ENCODE peak calls at places on chromosomes 4 and X, in six cellular contexts. One of them, this sample, is unnamed.

GRCh38 chr4:76905521-76905920 is 7.6 kb upstream of the SOWAHB start:
- DNase-seq in Karpas-422: no peak
- DNase-seq in prostate gland: no peak
- DNase-seq in aorta: no peak
- DNase-seq in SK-N-SH: no peak
- DNase-seq in right cardiac atrium: no peak
- DNase-seq in this sample: no peak

GRCh38 chr4:170497105-170497504 is 407.3 kb upstream of the AADAT start:
- DNase-seq in Karpas-422: no peak
- DNase-seq in prostate gland: no peak
- DNase-seq in aorta: peak; percentile 57
- DNase-seq in SK-N-SH: peak; percentile 3
- DNase-seq in right cardiac atrium: no peak
- DNase-seq in this sample: no peak

GRCh38 chr4:108839333-108839732 is 76.5 kb upstream of the ETNPPL start:
- DNase-seq in Karpas-422: no peak
- DNase-seq in prostate gland: no peak
- DNase-seq in aorta: no peak
- DNase-seq in SK-N-SH: no peak
- DNase-seq in right cardiac atrium: no peak
- DNase-seq in this sample: no peak

GRCh38 chr4:77959566-77960338 is 97.1 kb downstream of the MRPL1 start:
- DNase-seq in Karpas-422: peak; percentile 61
- DNase-seq in prostate gland: peak; percentile 23
- DNase-seq in aorta: no peak
- DNase-seq in SK-N-SH: peak; percentile 37
- DNase-seq in right cardiac atrium: no peak
- DNase-seq in this sample: no peak

GRCh38 chrX:74343970-74344622 is 40.1 kb downstream of the ZCCHC13 start:
- DNase-seq in Karpas-422: peak; percentile 88
- DNase-seq in prostate gland: peak; percentile 15
- DNase-seq in aorta: no peak
- DNase-seq in SK-N-SH: peak; percentile 57
- DNase-seq in right cardiac atrium: no peak
- DNase-seq in this sample: peak; percentile 31

GRCh38 chr4:78145622-78146021 is 88.5 kb downstream of the FRAS1 start:
- DNase-seq in Karpas-422: no peak
- DNase-seq in prostate gland: no peak
- DNase-seq in aorta: no peak
- DNase-seq in SK-N-SH: no peak
- DNase-seq in right cardiac atrium: peak; percentile 25
- DNase-seq in this sample: no peak

GRCh38 chr4:38889143-38889542 is 21.5 kb downstream of the FAM114A1 start:
- DNase-seq in Karpas-422: no peak
- DNase-seq in prostate gland: no peak
- DNase-seq in aorta: no peak
- DNase-seq in SK-N-SH: no peak
- DNase-seq in right cardiac atrium: no peak
- DNase-seq in this sample: no peak

GRCh38 chr4:7195546-7196282 is 3.4 kb downstream of the SORCS2 start:
- DNase-seq in Karpas-422: no peak
- DNase-seq in prostate gland: no peak
- DNase-seq in aorta: peak; percentile 45
- DNase-seq in SK-N-SH: no peak
- DNase-seq in right cardiac atrium: no peak
- DNase-seq in this sample: no peak

GRCh38 chrX:108584617-108585211 is 145.1 kb downstream of the COL4A5 start:
- DNase-seq in Karpas-422: no peak
- DNase-seq in prostate gland: no peak
- DNase-seq in aorta: no peak
- DNase-seq in SK-N-SH: peak; percentile 2
- DNase-seq in right cardiac atrium: no peak
- DNase-seq in this sample: no peak

GRCh38 chr4:8637456-8637984 is 45.0 kb downstream of the CPZ start:
- DNase-seq in Karpas-422: no peak
- DNase-seq in prostate gland: no peak
- DNase-seq in aorta: peak; percentile 45
- DNase-seq in SK-N-SH: no peak
- DNase-seq in right cardiac atrium: no peak
- DNase-seq in this sample: no peak

GRCh38 chr4:108172780-108173598 is 4.3 kb upstream of the LEF1 start:
- DNase-seq in Karpas-422: no peak
- DNase-seq in prostate gland: peak; percentile 34
- DNase-seq in aorta: peak; percentile 84
- DNase-seq in SK-N-SH: peak; percentile 83
- DNase-seq in right cardiac atrium: peak; percentile 71
- DNase-seq in this sample: peak; percentile 43

GRCh38 chr4:8019396-8020365 is 80.0 kb upstream of the AFAP1 start:
- DNase-seq in Karpas-422: no peak
- DNase-seq in prostate gland: peak; percentile 20
- DNase-seq in aorta: no peak
- DNase-seq in SK-N-SH: peak; percentile 64
- DNase-seq in right cardiac atrium: peak; percentile 35
- DNase-seq in this sample: no peak

GRCh38 chr4:5366421-5366820 is 315.1 kb downstream of the STK32B start:
- DNase-seq in Karpas-422: no peak
- DNase-seq in prostate gland: no peak
- DNase-seq in aorta: no peak
- DNase-seq in SK-N-SH: no peak
- DNase-seq in right cardiac atrium: no peak
- DNase-seq in this sample: no peak

GRCh38 chr4:168711197-168712120 is 214.6 kb downstream of the PALLD start:
- DNase-seq in Karpas-422: no peak
- DNase-seq in prostate gland: peak; percentile 17
- DNase-seq in aorta: peak; percentile 80
- DNase-seq in SK-N-SH: no peak
- DNase-seq in right cardiac atrium: peak; percentile 61
- DNase-seq in this sample: peak; percentile 46

GRCh38 chrX:145393702-145394235 is 146.5 kb downstream of the SPANXN1 start:
- DNase-seq in Karpas-422: peak; percentile 79
- DNase-seq in prostate gland: no peak
- DNase-seq in aorta: peak; percentile 57
- DNase-seq in SK-N-SH: peak; percentile 6
- DNase-seq in right cardiac atrium: no peak
- DNase-seq in this sample: no peak

GRCh38 chr4:10762541-10762940 is 78.0 kb upstream of the CLNK start:
- DNase-seq in Karpas-422: no peak
- DNase-seq in prostate gland: no peak
- DNase-seq in aorta: no peak
- DNase-seq in SK-N-SH: no peak
- DNase-seq in right cardiac atrium: no peak
- DNase-seq in this sample: no peak

GRCh38 chr4:110840221-110840654 is 217.4 kb upstream of the PITX2 start:
- DNase-seq in Karpas-422: no peak
- DNase-seq in prostate gland: no peak
- DNase-seq in aorta: no peak
- DNase-seq in SK-N-SH: no peak
- DNase-seq in right cardiac atrium: no peak
- DNase-seq in this sample: no peak

GRCh38 chrX:71536285-71536684 is 3.4 kb downstream of the OGT start:
- DNase-seq in Karpas-422: no peak
- DNase-seq in prostate gland: no peak
- DNase-seq in aorta: no peak
- DNase-seq in SK-N-SH: no peak
- DNase-seq in right cardiac atrium: no peak
- DNase-seq in this sample: no peak

GRCh38 chrX:119025900-119026299 is 46.9 kb upstream of the CT47C1 start:
- DNase-seq in Karpas-422: no peak
- DNase-seq in prostate gland: no peak
- DNase-seq in aorta: no peak
- DNase-seq in SK-N-SH: no peak
- DNase-seq in right cardiac atrium: no peak
- DNase-seq in this sample: no peak

GRCh38 chr4:110787781-110788180 is 164.9 kb upstream of the PITX2 start:
- DNase-seq in Karpas-422: no peak
- DNase-seq in prostate gland: no peak
- DNase-seq in aorta: no peak
- DNase-seq in SK-N-SH: no peak
- DNase-seq in right cardiac atrium: no peak
- DNase-seq in this sample: no peak

GRCh38 chr4:179307297-179308136 is 1865.3 kb upstream of the AGA start:
- DNase-seq in Karpas-422: peak; percentile 62
- DNase-seq in prostate gland: peak; percentile 5
- DNase-seq in aorta: no peak
- DNase-seq in SK-N-SH: peak; percentile 34
- DNase-seq in right cardiac atrium: no peak
- DNase-seq in this sample: no peak

GRCh38 chrX:118507766-118508165 is 12.2 kb downstream of the DOCK11 start:
- DNase-seq in Karpas-422: no peak
- DNase-seq in prostate gland: no peak
- DNase-seq in aorta: no peak
- DNase-seq in SK-N-SH: no peak
- DNase-seq in right cardiac atrium: no peak
- DNase-seq in this sample: no peak

GRCh38 chrX:35726176-35726575 is 72.0 kb upstream of the MAGEB16 start:
- DNase-seq in Karpas-422: peak; percentile 48
- DNase-seq in prostate gland: no peak
- DNase-seq in aorta: no peak
- DNase-seq in SK-N-SH: no peak
- DNase-seq in right cardiac atrium: no peak
- DNase-seq in this sample: no peak

GRCh38 chr4:20462426-20463175 is 210.9 kb downstream of the SLIT2 start:
- DNase-seq in Karpas-422: no peak
- DNase-seq in prostate gland: no peak
- DNase-seq in aorta: no peak
- DNase-seq in SK-N-SH: peak; percentile 20
- DNase-seq in right cardiac atrium: no peak
- DNase-seq in this sample: no peak

GRCh38 chr4:115234405-115235093 is 121.1 kb upstream of the NDST4 start:
- DNase-seq in Karpas-422: peak; percentile 67
- DNase-seq in prostate gland: no peak
- DNase-seq in aorta: no peak
- DNase-seq in SK-N-SH: peak; percentile 15
- DNase-seq in right cardiac atrium: no peak
- DNase-seq in this sample: no peak

GRCh38 chrX:107301253-107301652 is 94.8 kb downstream of the DNAAF6 start:
- DNase-seq in Karpas-422: no peak
- DNase-seq in prostate gland: no peak
- DNase-seq in aorta: no peak
- DNase-seq in SK-N-SH: no peak
- DNase-seq in right cardiac atrium: no peak
- DNase-seq in this sample: no peak

GRCh38 chrX:56802428-56802827 is 73.4 kb downstream of the NBDY start:
- DNase-seq in Karpas-422: no peak
- DNase-seq in prostate gland: no peak
- DNase-seq in aorta: no peak
- DNase-seq in SK-N-SH: no peak
- DNase-seq in right cardiac atrium: no peak
- DNase-seq in this sample: no peak

GRCh38 chr4:31104033-31104432 is 383.9 kb downstream of the PCDH7 start:
- DNase-seq in Karpas-422: no peak
- DNase-seq in prostate gland: no peak
- DNase-seq in aorta: no peak
- DNase-seq in SK-N-SH: no peak
- DNase-seq in right cardiac atrium: no peak
- DNase-seq in this sample: no peak

DNA sequence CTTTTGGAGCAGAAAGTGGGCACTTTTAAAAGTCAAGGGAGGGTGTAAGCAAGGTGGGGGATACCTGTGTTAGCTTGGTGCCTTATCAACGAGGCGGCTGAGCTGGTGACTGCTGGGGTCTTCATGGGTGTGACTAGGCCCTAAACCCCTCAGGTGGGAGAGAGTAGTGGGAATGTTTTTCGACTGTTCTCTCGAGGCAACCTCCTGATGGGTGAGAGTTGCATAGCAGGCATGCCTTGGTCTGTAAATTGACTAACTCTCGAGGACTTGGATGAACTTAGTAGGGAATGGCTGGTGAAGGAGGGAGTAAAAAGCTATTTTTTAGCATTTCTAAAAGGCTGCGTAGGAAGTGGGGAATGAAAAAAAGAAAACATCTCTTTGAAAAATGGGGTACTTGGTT is 80.0 kb downstream of the ARHGAP10 start:
- DNase-seq in Karpas-422: no peak
- DNase-seq in prostate gland: no peak
- DNase-seq in aorta: no peak
- DNase-seq in SK-N-SH: no peak
- DNase-seq in right cardiac atrium: no peak
- DNase-seq in this sample: no peak
- H3K4me1 ChIP-seq in Karpas-422: peaks cover 12% of the 10 kb centered on the region
- H3K4me1 ChIP-seq in prostate gland: no peaks in the 10 kb centered on the region
- H3K4me1 ChIP-seq in aorta: peaks cover 19% of the 10 kb centered on the region
- H3K4me1 ChIP-seq in SK-N-SH: no peaks in the 10 kb centered on the region
- H3K4me1 ChIP-seq in right cardiac atrium: peaks cover 23% of the 10 kb centered on the region
- H3K4me1 ChIP-seq in this sample: no peaks in the 10 kb centered on the region

GRCh38 chr4:98932539-98932938 is 3.6 kb upstream of the EIF4E start:
- DNase-seq in Karpas-422: peak; percentile 70
- DNase-seq in prostate gland: no peak
- DNase-seq in aorta: no peak
- DNase-seq in SK-N-SH: no peak
- DNase-seq in right cardiac atrium: no peak
- DNase-seq in this sample: no peak
- H3K4me3 ChIP-seq in Karpas-422: no peak overlapping the region
- H3K4me3 ChIP-seq in prostate gland: no peak overlapping the region
- H3K4me3 ChIP-seq in aorta: no peak overlapping the region
- H3K4me3 ChIP-seq in SK-N-SH: no peak overlapping the region
- H3K4me3 ChIP-seq in right cardiac atrium: no peak overlapping the region
- H3K4me3 ChIP-seq in this sample: no peak overlapping the region

GRCh38 chr4:2713337-2713736 is 42.8 kb downstream of the TNIP2 start:
- DNase-seq in Karpas-422: no peak
- DNase-seq in prostate gland: no peak
- DNase-seq in aorta: peak; percentile 17
- DNase-seq in SK-N-SH: no peak
- DNase-seq in right cardiac atrium: no peak
- DNase-seq in this sample: no peak
- H3K4me1 ChIP-seq in Karpas-422: peaks cover 22% of the 10 kb centered on the region
- H3K4me1 ChIP-seq in prostate gland: no peaks in the 10 kb centered on the region
- H3K4me1 ChIP-seq in aorta: no peaks in the 10 kb centered on the region
- H3K4me1 ChIP-seq in SK-N-SH: no peaks in the 10 kb centered on the region
- H3K4me1 ChIP-seq in right cardiac atrium: peaks cover 6% of the 10 kb centered on the region
- H3K4me1 ChIP-seq in this sample: no peaks in the 10 kb centered on the region

GRCh38 chr4:185771696-185772390 is 40.2 kb downstream of the SORBS2 start:
- DNase-seq in Karpas-422: no peak
- DNase-seq in prostate gland: no peak
- DNase-seq in aorta: no peak
- DNase-seq in SK-N-SH: no peak
- DNase-seq in right cardiac atrium: no peak
- DNase-seq in this sample: no peak

GRCh38 chr4:185774815-185775684 is 36.9 kb downstream of the SORBS2 start:
- DNase-seq in Karpas-422: no peak
- DNase-seq in prostate gland: no peak
- DNase-seq in aorta: peak; percentile 74
- DNase-seq in SK-N-SH: no peak
- DNase-seq in right cardiac atrium: peak; percentile 50
- DNase-seq in this sample: no peak

GRCh38 chr4:185774076-185774731 is 37.8 kb downstream of the SORBS2 start:
- DNase-seq in Karpas-422: no peak
- DNase-seq in prostate gland: no peak
- DNase-seq in aorta: no peak
- DNase-seq in SK-N-SH: no peak
- DNase-seq in right cardiac atrium: peak; percentile 55
- DNase-seq in this sample: no peak

GRCh38 chr4:185773419-185773818 is 38.6 kb downstream of the SORBS2 start:
- DNase-seq in Karpas-422: no peak
- DNase-seq in prostate gland: no peak
- DNase-seq in aorta: peak; percentile 85
- DNase-seq in SK-N-SH: no peak
- DNase-seq in right cardiac atrium: peak; percentile 59
- DNase-seq in this sample: peak; percentile 20

GRCh38 chr4:185772391-185773093 is 39.5 kb downstream of the SORBS2 start:
- DNase-seq in Karpas-422: no peak
- DNase-seq in prostate gland: no peak
- DNase-seq in aorta: no peak
- DNase-seq in SK-N-SH: no peak
- DNase-seq in right cardiac atrium: no peak
- DNase-seq in this sample: no peak
- H3K4me3 ChIP-seq in Karpas-422: no peak overlapping the region
- H3K4me3 ChIP-seq in prostate gland: no peak overlapping the region
- H3K4me3 ChIP-seq in aorta: peak overlapping the region; percentile 49
- H3K4me3 ChIP-seq in SK-N-SH: no peak overlapping the region
- H3K4me3 ChIP-seq in right cardiac atrium: peak overlapping the region; percentile 76
- H3K4me3 ChIP-seq in this sample: no peak overlapping the region